ENCODE peak calls at places on chromosomes 3 and 15, in ten cellular contexts. N is fibroblast of pulmonary artery; I is effector memory CD8-positive, alpha-beta T cell; F is activated T-helper 1 cell treated with anti-CD3 and anti-CD28 coated beads, Interleukin-12 subunit alpha, Interleukin-12 subunit beta, Interleukin-2, Interleukin-4 antibody, amounts not matched to agents 30 ng/mL and 10 ng/mL and 1 ng/mL, durations not matched to agents 14 hours and 24 hours and 36 hours; C is GM20000; T is hepatic stellate cell; Z is stomach; E is GM04503; X is NCI-H748 treated with DMSO at 0.1 percent for 48 hours; Y is HEK293T. G is an unnamed sample.

GRCh38 chr15:57681011-57681410 is 25.5 kb upstream of the POLR2M start:
- DNase-seq in N (no peak), I (no peak), F (no peak), C (no peak), T (no peak), Z (no peak), E (no peak), X (no peak), Y (no peak), G (no peak)

GRCh38 chr15:50119063-50119700 is at the start of gene ATP8B4:
- DNase-seq in N (no peak), I (no peak), F (no peak), C (no peak), T (no peak), Z (no peak), E (no peak), X (no peak), Y (no peak), G (peak)

GRCh38 chr3:126433496-126434263 is 39.0 kb downstream of the CFAP100 start:
- DNase-seq in N (no peak), I (no peak), F (no peak), C (no peak), T (no peak), Z (peak), E (no peak), X (no peak), Y (no peak), G (no peak)

GRCh38 chr15:70266412-70267089 is 168.8 kb upstream of the TLE3 start:
- DNase-seq in N (peak), I (no peak), F (no peak), C (no peak), T (no peak), Z (peak), E (no peak), X (no peak), Y (no peak), G (no peak)

GRCh38 chr15:57031605-57032004 is 113.2 kb downstream of the TCF12 start:
- DNase-seq in N (peak), I (no peak), F (no peak), C (peak), T (peak), Z (no peak), E (no peak), X (no peak), Y (peak), G (no peak)

GRCh38 chr3:122880624-122881023 is 85.8 kb downstream of the SLC49A4 start:
- DNase-seq in N (no peak), I (no peak), F (no peak), C (no peak), T (no peak), Z (no peak), E (no peak), X (no peak), Y (no peak), G (no peak)

GRCh38 chr3:187017511-187018230 is 87.3 kb downstream of the ST6GAL1 start:
- DNase-seq in N (peak), I (no peak), F (no peak), C (no peak), T (no peak), Z (no peak), E (no peak), X (no peak), Y (no peak), G (no peak)

GRCh38 chr15:89794627-89795241 is 18.6 kb downstream of the MESP2 start:
- DNase-seq in N (peak), I (no peak), F (no peak), C (no peak), T (no peak), Z (no peak), E (no peak), X (no peak), Y (no peak), G (no peak)

GRCh38 chr3:32391643-32392529 is at the start of gene CMTM7:
- DNase-seq in N (peak), I (peak), F (peak), C (peak), T (peak), Z (peak), E (no peak), X (no peak), Y (peak), G (peak)

GRCh38 chr3:189813652-189814245 is 182.6 kb downstream of the TP63 start:
- DNase-seq in N (no peak), I (no peak), F (no peak), C (no peak), T (no peak), Z (no peak), E (no peak), X (no peak), Y (no peak), G (no peak)

GRCh38 chr3:115624029-115624645 is 827 bp downstream of the GAP43 start:
- DNase-seq in N (no peak), I (no peak), F (no peak), C (no peak), T (no peak), Z (no peak), E (no peak), X (no peak), Y (no peak), G (no peak)

GRCh38 chr15:65365229-65365628 is 12.6 kb downstream of the IGDCC3 start:
- DNase-seq in N (no peak), I (no peak), F (no peak), C (no peak), T (no peak), Z (no peak), E (no peak), X (no peak), Y (no peak), G (no peak)

GRCh38 chr3:158991146-158991705 is 189.4 kb downstream of the MFSD1 start:
- DNase-seq in N (no peak), I (no peak), F (no peak), C (no peak), T (no peak), Z (peak), E (no peak), X (peak), Y (no peak), G (peak)

GRCh38 chr3:89565098-89565497 is 457.7 kb downstream of the EPHA3 start:
- DNase-seq in N (no peak), I (no peak), F (no peak), C (no peak), T (no peak), Z (no peak), E (no peak), X (no peak), Y (no peak), G (no peak)

GRCh38 chr3:37029111-37029510 is 35.8 kb downstream of the MLH1 start:
- DNase-seq in N (peak), I (no peak), F (no peak), C (no peak), T (no peak), Z (peak), E (no peak), X (no peak), Y (no peak), G (no peak)